ENCODE peak calls at places on chromosomes 3 and 15, in six cellular contexts. Z, V, B, M, C and I are unnamed samples.

GRCh38 chr3:127424766-127425504 is 137.1 kb upstream of the PRR20G start:
- DNase-seq in Z (no peak), V (no peak), B (no peak), M (no peak), C (no peak), I (no peak)

GRCh38 chr3:14301558-14301957 is 100.8 kb upstream of the SLC6A6 start:
- DNase-seq in Z (peak), V (no peak), B (no peak), M (no peak), C (peak), I (no peak)

GRCh38 chr15:70530035-70530499 is 233.3 kb downstream of the UACA start:
- DNase-seq in Z (no peak), V (no peak), B (no peak), M (no peak), C (no peak), I (no peak)

GRCh38 chr3:133749427-133750200 is 3.4 kb downstream of the TF start:
- DNase-seq in Z (no peak), V (peak), B (no peak), M (no peak), C (no peak), I (no peak)

GRCh38 chr3:72345980-72346379 is 502.3 kb downstream of the SHQ1 start:
- DNase-seq in Z (no peak), V (no peak), B (no peak), M (no peak), C (no peak), I (no peak)

GRCh38 chr15:73353734-73354133 is 15.0 kb downstream of the HCN4 start:
- DNase-seq in Z (no peak), V (no peak), B (no peak), M (no peak), C (no peak), I (no peak)

GRCh38 chr3:113516115-113516505 is 1.2 kb upstream of the SPICE1 start:
- DNase-seq in Z (no peak), V (no peak), B (no peak), M (no peak), C (no peak), I (no peak)

GRCh38 chr3:76122007-76122406 is 336.7 kb upstream of the ZNF717 start:
- DNase-seq in Z (no peak), V (no peak), B (no peak), M (no peak), C (no peak), I (no peak)

GRCh38 chr3:48598323-48599076 is 3.4 kb upstream of the COL7A1 start:
- DNase-seq in Z (peak), V (no peak), B (no peak), M (peak), C (peak), I (no peak)

GRCh38 chr15:75577401-75578205 is 1.5 kb downstream of the PTPN9 start:
- DNase-seq in Z (no peak), V (peak), B (no peak), M (no peak), C (no peak), I (no peak)